ENCODE peak calls at places on chromosomes 2 and 18, in six cellular contexts. R, C, Q, I, S and G are unnamed samples.
A peak's percentile ranks its signal among the peaks of the same experiment; 100 is the strongest.

GRCh38 chr18:13313006-13313661 is 94.6 kb downstream of the LDLRAD4 start:
- DNase-seq in C (no peak), S (no peak), I (no peak), R (no peak), Q (peak; percentile 16), G (no peak)

GRCh38 chr2:158968396-158969161 is at the start of gene TANC1:
- DNase-seq in I (peak; percentile 78), Q (peak; percentile 5), S (peak; percentile 65), C (peak; percentile 94), R (peak; percentile 88), G (peak; percentile 94)

GRCh38 chr2:43057026-43057741 is 169.2 kb downstream of the ZFP36L2 start:
- DNase-seq in R (no peak), S (no peak), I (no peak), Q (no peak), C (no peak), G (no peak)

GRCh38 chr2:195559431-195559914 is 97.6 kb upstream of the SLC39A10 start:
- DNase-seq in S (peak; percentile 40), R (peak; percentile 67), C (peak; percentile 89), Q (peak; percentile 45), I (peak; percentile 88), G (peak; percentile 22)

GRCh38 chr2:74975016-74975415 is 16.6 kb downstream of the POLE4 start:
- DNase-seq in I (no peak), C (no peak), Q (no peak), S (no peak), R (no peak), G (peak; percentile 91)

GRCh38 chr18:44938396-44939036 is 257.8 kb downstream of the SETBP1 start:
- DNase-seq in I (no peak), C (no peak), R (no peak), S (no peak), Q (no peak), G (no peak)

GRCh38 chr2:219184116-219184515 is 6.0 kb downstream of the RETREG2 start:
- DNase-seq in S (no peak), I (no peak), C (no peak), R (no peak), Q (no peak), G (no peak)

GRCh38 chr2:73134471-73134870 is 21.7 kb upstream of the RAB11FIP5 start:
- DNase-seq in R (peak; percentile 51), I (no peak), C (no peak), S (no peak), Q (no peak), G (peak; percentile 73)

GRCh38 chr2:202346180-202346579 is 29.9 kb upstream of the BMPR2 start:
- DNase-seq in Q (no peak), I (no peak), R (no peak), S (no peak), C (no peak), G (no peak)

GRCh38 chr18:32040936-32041335 is 22.3 kb downstream of the RNF125 start:
- DNase-seq in Q (peak; percentile 10), I (peak; percentile 85), C (no peak), S (no peak), R (no peak), G (no peak)

GRCh38 chr2:128468186-128468585 is 149.5 kb upstream of the HS6ST1 start:
- DNase-seq in R (no peak), I (no peak), Q (no peak), S (no peak), C (no peak), G (no peak)

GRCh38 chr18:21277578-21277977 is 35.5 kb downstream of the GREB1L start:
- DNase-seq in R (no peak), I (no peak), S (no peak), Q (no peak), C (no peak), G (no peak)

GRCh38 chr2:73611867-73612266 is 30.4 kb downstream of the NAT8 start:
- DNase-seq in S (peak; percentile 9), Q (no peak), C (no peak), I (no peak), R (peak; percentile 28), G (peak; percentile 26)

GRCh38 chr2:232239956-232240681 is 138.4 kb upstream of the ALPP start:
- DNase-seq in C (no peak), R (peak; percentile 7), I (no peak), S (no peak), Q (no peak), G (peak; percentile 77)

GRCh38 chr18:75003764-75004690 is 204.9 kb downstream of the PTGR3 start:
- DNase-seq in C (no peak), S (no peak), R (no peak), I (no peak), Q (no peak), G (peak; percentile 15)

GRCh38 chr2:70123051-70123828 is 36.0 kb downstream of the PCBP1 start:
- DNase-seq in R (no peak), I (peak; percentile 61), C (peak; percentile 55), Q (no peak), S (no peak), G (peak; percentile 84)

GRCh38 chr2:30707304-30707903 is 99.8 kb downstream of the CAPN13 start:
- DNase-seq in I (no peak), Q (no peak), R (no peak), C (no peak), S (no peak), G (no peak)

GRCh38 chr18:50287028-50287440 is 458 bp downstream of the CXXC1 start:
- DNase-seq in R (peak; percentile 32), I (no peak), C (no peak), Q (no peak), S (no peak), G (no peak)